ENCODE peak calls at places on chromosomes 1 and 21, in ten cellular contexts. L, T, R, A, S, N, Z, I, U and X are unnamed samples.

GRCh38 chr1:207797229-207797973 is 45.5 kb downstream of the CD46 start:
- DNase-seq in I (peak), Z (peak), T (peak), S (peak), N (peak), U (peak), R (peak), A (peak), L (peak), X (peak)

GRCh38 chr21:41316641-41317392 is at the start of gene FAM3B:
- DNase-seq in Z (peak), R (peak), L (no peak), S (peak), N (no peak), U (no peak), I (no peak), A (no peak), T (no peak), X (no peak)

GRCh38 chr1:179302076-179302475 is 8.5 kb downstream of the SOAT1 start:
- DNase-seq in A (no peak), S (no peak), Z (no peak), R (no peak), I (no peak), T (no peak), N (no peak), U (no peak), L (no peak), X (no peak)

GRCh38 chr1:48048980-48049379 is 51.8 kb upstream of the TRABD2B start:
- DNase-seq in U (no peak), R (no peak), I (no peak), Z (no peak), S (no peak), T (no peak), N (no peak), A (no peak), L (no peak), X (no peak)

GRCh38 chr1:74468982-74469603 is 43.3 kb downstream of the LRRC53 start:
- DNase-seq in A (no peak), R (peak), Z (no peak), N (peak), L (peak), S (no peak), I (peak), T (no peak), U (no peak), X (peak)

GRCh38 chr1:119081705-119082104 is 58.7 kb downstream of the WARS2 start:
- DNase-seq in I (no peak), S (no peak), R (no peak), L (no peak), N (no peak), A (no peak), U (no peak), T (no peak), Z (no peak), X (peak)

GRCh38 chr1:157403203-157403602 is 149.1 kb downstream of the FCRL5 start:
- DNase-seq in N (peak), U (no peak), I (no peak), A (no peak), L (peak), R (peak), T (no peak), Z (no peak), S (no peak), X (no peak)

GRCh38 chr21:45293214-45293725 is 5.6 kb upstream of the POFUT2 start:
- DNase-seq in U (peak), Z (peak), I (peak), A (no peak), R (no peak), L (no peak), N (no peak), T (no peak), S (no peak), X (peak)

GRCh38 chr1:115783311-115783710 is 14.8 kb upstream of the CASQ2 start:
- DNase-seq in Z (no peak), L (no peak), R (no peak), S (no peak), A (no peak), T (no peak), U (no peak), I (no peak), N (no peak), X (no peak)

GRCh38 chr1:32695098-32695904 is 7.3 kb downstream of the SYNC start:
- DNase-seq in N (no peak), U (peak), L (peak), I (peak), T (peak), Z (peak), S (peak), A (no peak), R (no peak), X (peak)

GRCh38 chr1:85617582-85618237 is 37.1 kb downstream of the CCN1 start:
- DNase-seq in N (no peak), R (no peak), U (no peak), S (no peak), T (no peak), L (peak), I (peak), A (no peak), Z (no peak), X (peak)

GRCh38 chr1:245621589-245621988 is 466.8 kb downstream of the KIF26B start:
- DNase-seq in A (no peak), I (no peak), U (no peak), Z (no peak), N (no peak), L (no peak), T (no peak), S (no peak), R (no peak), X (no peak)

GRCh38 chr1:33893147-33893830 is 29.4 kb downstream of the HMGB4 start:
- DNase-seq in S (no peak), Z (no peak), R (peak), T (no peak), L (peak), I (peak), A (peak), U (no peak), N (no peak), X (peak)

DNA sequence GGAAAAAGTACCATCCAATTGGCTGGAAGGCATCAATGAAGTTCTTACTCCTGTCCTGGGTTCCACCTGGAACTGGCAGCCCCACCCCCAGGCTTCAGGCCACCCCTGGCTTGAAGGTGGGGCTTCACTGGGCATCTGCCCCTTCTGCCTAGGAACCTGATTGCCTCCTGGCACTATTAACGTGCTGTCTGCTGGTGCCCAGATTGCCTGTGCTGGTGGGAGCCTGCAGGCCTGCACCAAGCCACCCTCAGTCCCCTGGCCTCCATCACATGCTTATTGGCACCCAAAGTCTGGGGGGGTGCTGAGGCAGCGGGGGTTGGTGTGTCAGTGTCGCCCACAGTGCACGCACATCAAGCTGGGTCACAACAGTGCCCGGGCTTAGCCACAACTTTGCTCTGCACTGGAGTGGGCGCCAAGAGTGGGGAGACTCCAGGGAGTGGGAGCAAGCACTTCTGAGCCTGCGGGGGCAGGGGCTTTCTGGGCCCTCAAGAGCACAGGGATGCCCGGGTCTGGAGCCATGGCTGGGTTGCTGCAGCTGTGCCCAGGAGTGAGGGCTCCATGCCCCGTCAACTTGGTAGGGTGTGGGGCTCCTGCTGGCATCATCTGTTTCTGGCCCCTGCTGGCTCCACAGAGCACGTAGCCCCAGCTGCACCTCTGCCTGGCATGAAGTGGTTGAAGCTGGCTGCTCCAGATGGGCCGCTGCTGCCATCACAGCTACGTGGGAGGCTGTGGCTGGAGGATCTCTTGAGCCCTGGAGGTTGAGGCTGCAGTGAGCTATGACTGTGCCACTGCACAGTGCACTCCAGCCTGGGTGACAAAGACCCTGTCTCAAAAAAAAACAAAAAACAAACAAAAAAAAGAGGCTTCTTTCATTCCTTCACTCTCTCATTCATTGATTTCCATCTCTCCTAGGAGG is 4.2 kb upstream of the LSM10 start:
- DNase-seq in N (no peak), L (no peak), Z (peak), A (no peak), U (no peak), R (no peak), T (no peak), I (no peak), S (no peak), X (no peak)
- H3K4me3 ChIP-seq in N (peak), L (no peak), Z (peak), A (no peak), U (no peak), R (peak), T (peak), I (no peak), S (no peak), X (peak)

DNA sequence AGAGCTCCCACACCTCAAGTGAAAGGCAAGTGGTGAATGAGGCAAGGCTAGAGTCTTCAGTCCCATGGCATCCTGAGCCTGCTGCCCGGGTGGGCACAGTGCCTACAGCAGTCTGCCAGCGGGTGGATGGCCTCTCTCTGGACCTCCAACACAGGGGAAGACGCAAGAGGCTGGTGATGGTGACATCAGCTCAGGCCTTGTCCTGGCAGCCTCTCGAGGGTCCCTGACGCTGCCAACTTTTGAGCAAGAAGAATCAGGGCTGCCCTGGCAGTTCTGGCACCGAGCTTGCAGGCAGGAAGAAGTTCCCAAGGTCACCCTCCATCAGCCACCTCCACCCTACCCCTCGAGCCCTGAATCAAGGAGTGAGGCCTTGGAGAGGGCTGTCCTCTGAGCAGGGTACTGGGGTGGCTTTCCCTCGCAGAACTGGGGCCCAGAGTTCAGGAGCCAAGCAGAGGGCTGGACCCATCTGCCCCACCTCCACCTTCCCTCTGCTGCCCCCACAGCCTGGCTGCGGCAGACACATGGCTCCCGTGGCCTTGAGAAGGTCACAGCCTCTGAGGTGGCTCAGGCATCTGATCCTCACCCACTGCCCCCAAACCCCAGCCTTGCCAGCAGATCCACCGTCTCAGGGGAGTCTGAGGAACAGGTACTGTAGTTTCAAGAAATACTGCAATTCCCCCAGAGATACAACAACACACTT is 5.8 kb downstream of the RAP1GAP start:
- DNase-seq in T (no peak), N (no peak), L (no peak), Z (peak), S (no peak), A (no peak), U (no peak), R (no peak), I (no peak), X (no peak)
- TF ChIP-seq CTCF in T (no peak), N (no peak), L (no peak), Z (no peak), S (no peak), A (no peak), U (no peak), R (no peak), I (no peak), X (no peak)

DNA sequence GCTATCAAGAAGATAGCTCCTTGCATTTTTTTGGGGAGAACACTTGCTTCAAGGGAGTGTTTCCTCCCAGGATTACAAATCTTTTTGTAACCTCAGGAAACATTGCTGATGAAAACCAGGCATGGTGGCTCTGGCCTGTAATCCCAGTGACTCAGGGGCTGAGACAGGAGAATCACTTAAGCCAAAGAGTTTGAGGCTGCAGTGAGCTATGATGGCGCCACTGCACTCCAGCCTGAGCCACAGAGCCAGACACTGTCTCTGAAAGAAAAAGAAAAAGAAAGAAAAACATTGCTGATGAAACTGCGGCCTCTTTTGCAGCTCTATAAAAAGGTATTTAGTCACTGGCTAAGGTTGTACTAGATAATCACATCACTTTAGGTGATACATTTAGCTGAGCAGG is 7.3 kb downstream of the RNU1-2 start:
- DNase-seq in U (no peak), A (peak), L (peak), Z (no peak), N (no peak), R (no peak), T (no peak), I (peak), S (no peak), X (peak)
- H3K4me3 ChIP-seq in U (no peak), A (no peak), L (no peak), Z (no peak), N (no peak), R (no peak), T (peak), I (no peak), S (no peak), X (no peak)

GRCh38 chr21:46424062-46424591 is 34.6 kb upstream of the DIP2A start:
- DNase-seq in A (no peak), U (no peak), I (no peak), R (no peak), N (no peak), S (no peak), T (no peak), Z (no peak), L (no peak), X (no peak)
- TF ChIP-seq CTCF in A (no peak), U (no peak), I (no peak), R (no peak), N (no peak), S (no peak), T (no peak), Z (no peak), L (no peak), X (no peak)

DNA sequence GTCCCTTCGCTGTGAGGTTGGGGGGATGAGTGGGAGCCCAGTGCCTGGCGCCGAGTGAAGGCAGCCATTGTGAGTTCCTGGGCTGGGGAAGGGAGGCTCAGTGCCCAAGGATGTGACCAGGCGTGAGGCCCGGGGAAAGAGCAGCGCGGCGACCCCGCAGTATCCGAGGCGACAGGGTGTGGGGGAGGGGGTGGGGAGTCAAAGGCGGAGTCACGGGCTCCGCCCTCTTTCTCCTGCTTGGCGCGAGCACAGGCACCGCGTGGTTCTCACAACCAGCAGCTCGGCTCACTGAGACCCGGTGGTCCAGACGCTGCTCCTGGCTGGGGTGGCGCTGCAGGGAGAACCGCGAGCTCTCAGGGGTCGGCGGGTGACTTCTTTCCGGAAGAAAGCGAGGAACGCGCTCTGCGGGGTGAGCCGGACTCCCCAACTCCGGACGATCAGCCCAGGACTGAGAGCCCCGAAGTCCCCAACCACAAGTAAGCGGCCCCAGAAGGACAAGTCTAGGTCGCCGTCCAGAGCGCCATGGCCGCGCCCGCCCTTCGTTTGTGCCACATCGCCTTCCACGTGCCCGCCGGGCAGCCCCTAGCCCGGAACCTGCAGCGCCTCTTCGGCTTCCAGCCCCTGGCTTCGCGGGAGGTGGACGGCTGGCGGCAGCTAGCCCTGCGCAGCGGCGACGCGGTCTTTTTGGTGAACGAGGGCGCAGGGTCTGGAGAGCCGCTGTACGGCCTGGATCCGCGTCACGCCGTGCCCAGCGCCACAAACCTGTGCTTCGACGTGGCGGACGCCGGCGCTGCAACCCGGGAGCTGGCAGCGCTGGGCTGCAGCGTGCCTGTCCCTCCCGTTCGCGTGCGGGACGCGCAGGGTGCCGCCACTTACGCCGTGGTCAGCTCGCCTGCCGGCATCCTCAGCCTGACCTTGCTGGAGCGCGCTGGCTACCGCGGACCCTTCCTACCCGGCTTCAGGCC is at the start of gene HPDL:
- DNase-seq in U (no peak), N (no peak), A (no peak), I (peak), R (peak), L (peak), T (no peak), S (peak), Z (peak), X (peak)
- H3K4me3 ChIP-seq in U (peak), N (no peak), A (peak), I (peak), R (no peak), L (peak), T (peak), S (peak), Z (peak), X (peak)

GRCh38 chr1:182839209-182840065 is at the start of gene DHX9:
- DNase-seq in S (peak), I (peak), N (peak), L (peak), A (peak), Z (peak), T (peak), U (peak), R (peak), X (peak)
- TF ChIP-seq CTCF in S (no peak), I (peak), N (no peak), L (no peak), A (peak), Z (peak), T (peak), U (peak), R (peak), X (peak)

GRCh38 chr1:35714921-35715567 is 3.6 kb downstream of the C1orf216 start:
- DNase-seq in Z (no peak), R (no peak), N (no peak), L (no peak), A (no peak), U (no peak), S (no peak), I (no peak), T (no peak), X (no peak)

GRCh38 chr1:35718492-35719336 is at the start of gene C1orf216:
- DNase-seq in L (peak), N (peak), R (peak), S (peak), A (peak), T (peak), U (peak), I (peak), Z (peak), X (peak)

GRCh38 chr1:35717911-35718476 is 690 bp downstream of the C1orf216 start:
- DNase-seq in Z (no peak), L (peak), I (peak), R (peak), U (no peak), A (no peak), S (peak), T (no peak), N (peak), X (peak)

GRCh38 chr1:35715568-35716002 is 3.1 kb downstream of the C1orf216 start:
- DNase-seq in Z (peak), N (peak), T (no peak), S (peak), A (no peak), R (peak), L (peak), U (no peak), I (peak), X (peak)
- H3K4me3 ChIP-seq in Z (no peak), N (no peak), T (peak), S (no peak), A (no peak), R (no peak), L (no peak), U (no peak), I (no peak), X (peak)